ENCODE peak calls at places on chromosomes 4 and X, in seven cellular contexts. J is cardiac muscle cell, I is EH, B is NCI-H524 treated with DMSO at 0.1 percent for 48 hours, T is T-cell, O is COR-L47, H is NCI-H69. V is an unnamed sample.

GRCh38 chrX:49878834-49879655 is at the start of gene USP27X:
- DNase-seq in I (peak), H (peak), O (peak), B (peak), T (peak), J (peak), V (no peak)

GRCh38 chr4:148441624-148441985 is 609 bp downstream of the NR3C2 start:
- DNase-seq in I (no peak), B (no peak), T (no peak), J (peak), H (peak), O (no peak), V (no peak)

GRCh38 chrX:140507982-140508305 is 3.1 kb upstream of the SOX3 start:
- DNase-seq in T (no peak), I (no peak), O (no peak), B (no peak), J (peak), H (no peak), V (no peak)

GRCh38 chrX:88146577-88146976 is 600.4 kb upstream of the CPXCR1 start:
- DNase-seq in B (no peak), O (no peak), J (no peak), T (no peak), H (no peak), I (no peak), V (no peak)

GRCh38 chr4:138982754-138983153 is 32.8 kb upstream of the NOCT start:
- DNase-seq in O (no peak), I (no peak), T (no peak), H (no peak), J (no peak), B (no peak), V (no peak)

GRCh38 chr4:6225469-6225868 is 25.1 kb upstream of the JAKMIP1 start:
- DNase-seq in J (peak), I (peak), B (no peak), T (no peak), H (no peak), O (no peak), V (no peak)

GRCh38 chr4:7313361-7313811 is 121.0 kb downstream of the SORCS2 start:
- DNase-seq in B (no peak), H (no peak), T (no peak), O (no peak), I (no peak), J (no peak), V (no peak)

GRCh38 chrX:103211012-103211715 is 3.7 kb upstream of the BEX4 start:
- DNase-seq in J (peak), O (peak), B (no peak), T (no peak), H (peak), I (peak), V (no peak)

GRCh38 chr4:141020801-141021261 is 112.4 kb downstream of the RNF150 start:
- DNase-seq in O (no peak), I (peak), H (no peak), T (no peak), B (no peak), J (peak), V (no peak)

GRCh38 chr4:40238700-40239548 is 42.1 kb downstream of the RHOH start:
- DNase-seq in T (peak), J (no peak), I (no peak), B (no peak), H (no peak), O (no peak), V (no peak)